ENCODE peak calls at places on chromosomes 1 and 21, in eight cellular contexts. L is RWPE2; E is neural progenitor cell; C is keratinocyte; B is spleen; X is mucosa of descending colon; M is CD4-positive, alpha-beta memory T cell; J is H9. R is an unnamed sample.

GRCh38 chr1:240965581-240966091 is 353.7 kb upstream of the GREM2 start:
- DNase-seq in L (no peak), E (no peak), C (no peak), B (no peak), X (no peak), M (no peak), J (no peak), R (no peak)

GRCh38 chr1:46400398-46400797 is 6.3 kb downstream of the FAAH start:
- DNase-seq in L (no peak), E (no peak), C (no peak), B (no peak), X (no peak), M (no peak), J (no peak), R (no peak)

GRCh38 chr1:159854101-159854692 is 8.3 kb downstream of the VSIG8 start:
- DNase-seq in L (no peak), E (peak; percentile 73), C (no peak), B (peak; percentile 87), X (peak; percentile 86), M (peak; percentile 5), J (peak; percentile 72), R (no peak)

GRCh38 chr1:38609166-38609880 is 250.2 kb downstream of the RRAGC start:
- DNase-seq in L (peak; percentile 27), E (no peak), C (no peak), B (no peak), X (no peak), M (no peak), J (no peak), R (no peak)

GRCh38 chr1:29793101-29793546 is 556.8 kb downstream of the PTPRU start:
- DNase-seq in L (no peak), E (peak; percentile 91), C (peak; percentile 33), B (no peak), X (no peak), M (no peak), J (peak; percentile 90), R (peak; percentile 47)

GRCh38 chr1:12097321-12097720 is 34.2 kb downstream of the TNFRSF8 start:
- DNase-seq in L (no peak), E (no peak), C (no peak), B (no peak), X (no peak), M (no peak), J (no peak), R (no peak)

GRCh38 chr1:119611701-119612113 is 36.4 kb downstream of the ZNF697 start:
- DNase-seq in L (peak; percentile 74), E (peak; percentile 84), C (peak; percentile 42), B (peak; percentile 88), X (peak; percentile 84), M (peak; percentile 15), J (peak; percentile 92), R (peak; percentile 39)

GRCh38 chr1:226708342-226708780 is 30.7 kb downstream of the ITPKB start:
- DNase-seq in L (no peak), E (peak; percentile 37), C (peak; percentile 50), B (no peak), X (no peak), M (no peak), J (no peak), R (no peak)

GRCh38 chr1:218925777-218926176 is 247.9 kb upstream of the LYPLAL1 start:
- DNase-seq in L (no peak), E (peak; percentile 78), C (no peak), B (no peak), X (no peak), M (no peak), J (no peak), R (no peak)

GRCh38 chr1:94579876-94580294 is 38.3 kb upstream of the F3 start:
- DNase-seq in L (peak; percentile 92), E (no peak), C (peak; percentile 98), B (no peak), X (no peak), M (no peak), J (peak; percentile 69), R (no peak)

GRCh38 chr1:29478046-29478791 is 241.9 kb downstream of the PTPRU start:
- DNase-seq in L (no peak), E (peak; percentile 76), C (no peak), B (peak; percentile 49), X (no peak), M (no peak), J (peak; percentile 79), R (no peak)

GRCh38 chr1:35278886-35279554 is 10.5 kb downstream of the ZMYM4 start:
- DNase-seq in L (no peak), E (no peak), C (no peak), B (no peak), X (no peak), M (no peak), J (no peak), R (no peak)

GRCh38 chr1:98054367-98054701 is 133.5 kb upstream of the DPYD start:
- DNase-seq in L (no peak), E (no peak), C (no peak), B (no peak), X (no peak), M (no peak), J (no peak), R (no peak)

GRCh38 chr1:155681776-155682175 is 6.8 kb downstream of the YY1AP1 start:
- DNase-seq in L (no peak), E (no peak), C (no peak), B (no peak), X (no peak), M (no peak), J (no peak), R (no peak)

GRCh38 chr21:28298251-28298672 is 694.4 kb downstream of the LTN1 start:
- DNase-seq in L (no peak), E (no peak), C (no peak), B (no peak), X (no peak), M (no peak), J (no peak), R (no peak)

GRCh38 chr21:28299946-28300345 is 692.7 kb downstream of the LTN1 start:
- DNase-seq in L (no peak), E (no peak), C (no peak), B (no peak), X (no peak), M (no peak), J (no peak), R (no peak)

GRCh38 chr21:28294046-28294445 is 698.6 kb downstream of the LTN1 start:
- DNase-seq in L (no peak), E (no peak), C (no peak), B (no peak), X (no peak), M (no peak), J (no peak), R (no peak)
- H3K9me3 ChIP-seq in L (no peaks in the 10 kb centered on the region), E (no peaks in the 10 kb centered on the region), C (no peaks in the 10 kb centered on the region), B (peaks cover 22% of the 10 kb centered on the region), X (peaks cover 11% of the 10 kb centered on the region), M (no peaks in the 10 kb centered on the region), J (no peaks in the 10 kb centered on the region), R (no peaks in the 10 kb centered on the region)

GRCh38 chr1:175755516-175755915 is 12.1 kb upstream of the TNR start:
- DNase-seq in L (no peak), E (no peak), C (no peak), B (no peak), X (no peak), M (no peak), J (no peak), R (no peak)
- H3K9me3 ChIP-seq in L (no peaks in the 10 kb centered on the region), E (no peaks in the 10 kb centered on the region), C (no peaks in the 10 kb centered on the region), B (no peaks in the 10 kb centered on the region), X (no peaks in the 10 kb centered on the region), M (no peaks in the 10 kb centered on the region), J (no peaks in the 10 kb centered on the region), R (no peaks in the 10 kb centered on the region)

GRCh38 chr1:2432519-2432918 is 20.2 kb upstream of the PEX10 start:
- DNase-seq in L (no peak), E (peak; percentile 50), C (no peak), B (no peak), X (no peak), M (no peak), J (no peak), R (no peak)
- H3K9me3 ChIP-seq in L (no peaks in the 10 kb centered on the region), E (no peaks in the 10 kb centered on the region), C (peaks cover 2% of the 10 kb centered on the region), B (peaks cover 11% of the 10 kb centered on the region), X (peaks cover 4% of the 10 kb centered on the region), M (no peaks in the 10 kb centered on the region), J (no peaks in the 10 kb centered on the region), R (no peaks in the 10 kb centered on the region)

GRCh38 chr1:243818978-243819377 is 31.1 kb downstream of the AKT3 start:
- DNase-seq in L (no peak), E (peak; percentile 5), C (no peak), B (no peak), X (no peak), M (no peak), J (no peak), R (no peak)

GRCh38 chr1:243821177-243821680 is 28.8 kb downstream of the AKT3 start:
- DNase-seq in L (no peak), E (no peak), C (no peak), B (no peak), X (no peak), M (no peak), J (no peak), R (no peak)

GRCh38 chr1:243814718-243815117 is 35.3 kb downstream of the AKT3 start:
- DNase-seq in L (no peak), E (no peak), C (no peak), B (no peak), X (no peak), M (no peak), J (no peak), R (no peak)

DNA sequence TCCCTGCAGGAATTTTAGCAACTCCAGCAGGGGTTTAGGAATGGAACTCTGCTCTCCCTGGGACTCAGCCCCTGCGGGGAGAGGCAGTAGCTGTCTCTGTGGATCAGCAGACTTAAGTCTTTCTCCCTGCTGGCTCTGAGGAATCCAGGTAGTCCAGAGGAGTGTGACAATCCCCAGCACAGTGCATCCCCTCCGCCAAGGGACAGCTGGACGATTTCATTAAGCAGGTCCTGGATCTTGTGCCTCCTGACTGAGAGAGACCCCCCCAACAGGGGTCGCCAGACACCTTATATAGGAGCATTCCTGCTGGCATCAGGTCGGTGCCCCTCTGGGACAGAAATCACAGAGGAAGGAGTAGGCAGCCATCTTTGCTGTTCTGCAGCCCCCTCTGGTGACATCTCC is 30.6 kb downstream of the AKT3 start:
- DNase-seq in L (no peak), E (peak; percentile 34), C (no peak), B (no peak), X (no peak), M (no peak), J (peak; percentile 60), R (no peak)
- H3K9me3 ChIP-seq in L (peaks cover 1% of the 10 kb centered on the region), E (no peaks in the 10 kb centered on the region), C (peaks cover 1% of the 10 kb centered on the region), B (peaks cover 38% of the 10 kb centered on the region), X (peaks cover 18% of the 10 kb centered on the region), M (peaks cover 6% of the 10 kb centered on the region), J (no peaks in the 10 kb centered on the region), R (peaks cover 3% of the 10 kb centered on the region)